ENCODE peak calls at places on chromosomes 1 and 21, in six cellular contexts. U is left ventricle myocardium inferior, T is colonic mucosa, I is cardiac muscle cell, B is kidney, P is astrocyte. G is an unnamed sample. For H3K36me3 and H3K4me1, the result is how much of the 10 kb centered on the place peaks cover.

GRCh38 chr1:59359325-59359724 is 62.4 kb downstream of the FGGY start:
- DNase-seq in T (no peak), P (no peak), B (no peak), I (no peak), U (no peak), G (no peak)

GRCh38 chr1:42456754-42457089 is 379 bp downstream of the PPCS start:
- DNase-seq in B (peak), U (no peak), I (no peak), T (peak), P (peak), G (peak)

GRCh38 chr21:26267389-26267788 is 96.8 kb upstream of the APP start:
- DNase-seq in I (no peak), P (no peak), T (no peak), U (no peak), B (no peak), G (no peak)

GRCh38 chr1:31476891-31477846 is 64.2 kb downstream of the SERINC2 start:
- DNase-seq in T (no peak), U (no peak), B (no peak), I (no peak), P (no peak), G (no peak)

GRCh38 chr1:213779228-213779627 is 208.5 kb upstream of the PROX1 start:
- DNase-seq in P (no peak), B (no peak), U (no peak), I (no peak), T (peak), G (no peak)

GRCh38 chr1:45014403-45015028 is 2.5 kb downstream of the UROD start:
- DNase-seq in U (peak), I (peak), P (peak), B (peak), T (peak), G (peak)

GRCh38 chr1:74681001-74681400 is 7.4 kb upstream of the ERICH3 start:
- DNase-seq in U (no peak), I (no peak), P (no peak), T (no peak), B (no peak), G (no peak)

GRCh38 chr1:47934243-47934805 is 62.9 kb downstream of the TRABD2B start:
- DNase-seq in I (no peak), B (peak), T (peak), P (no peak), U (peak), G (no peak)

GRCh38 chr1:27348861-27349783 is 7.3 kb downstream of the SYTL1 start:
- DNase-seq in P (no peak), T (peak), U (no peak), I (peak), B (peak), G (peak)

GRCh38 chr1:27993241-27993640 is 33.5 kb downstream of the XKR8 start:
- DNase-seq in U (no peak), B (no peak), T (no peak), I (no peak), P (no peak), G (no peak)

GRCh38 chr1:109904105-109904817 is 6.4 kb upstream of the CSF1 start:
- DNase-seq in B (no peak), I (no peak), U (no peak), T (no peak), P (peak), G (no peak)

GRCh38 chr1:41390573-41390972 is 29.3 kb downstream of the FOXO6 start:
- DNase-seq in I (no peak), U (no peak), B (no peak), P (no peak), T (no peak), G (no peak)

GRCh38 chr21:34133802-34134201 is 60.4 kb downstream of the MRPS6 start:
- DNase-seq in B (no peak), I (no peak), P (no peak), U (no peak), T (no peak), G (no peak)

GRCh38 chr1:112954945-112955677 is 885 bp downstream of the SLC16A1 start:
- DNase-seq in B (peak), U (peak), T (peak), P (peak), I (peak), G (peak)

GRCh38 chr1:91885716-91886506 is at the start of gene TGFBR3:
- DNase-seq in B (peak), I (peak), P (peak), T (peak), U (peak), G (no peak)
- H3K27ac ChIP-seq in B (peak), I (peak), P (peak), T (peak), U (peak), G (no peak)

GRCh38 chr21:44856131-44856530 is 17.4 kb downstream of the PTTG1IP start:
- DNase-seq in T (no peak), I (no peak), P (no peak), B (peak), U (no peak), G (no peak)
- H3K36me3 ChIP-seq in T (under half), I (under half), P (under half), B (under half), U (half or more), G (under half)

GRCh38 chr1:201226178-201226514 is 35.5 kb downstream of the IGFN1 start:
- DNase-seq in P (no peak), B (peak), I (no peak), U (no peak), T (no peak), G (no peak)
- H3K4me1 ChIP-seq in P (under half), B (under half), I (under half), U (under half), T (under half), G (under half)

GRCh38 chr1:198291924-198292323 is 135.1 kb downstream of the NEK7 start:
- DNase-seq in I (no peak), T (no peak), B (no peak), P (no peak), U (no peak), G (no peak)

GRCh38 chr1:198295186-198295585 is 138.4 kb downstream of the NEK7 start:
- DNase-seq in P (no peak), B (no peak), U (no peak), T (no peak), I (no peak), G (no peak)

GRCh38 chr1:198290089-198290683 is 133.4 kb downstream of the NEK7 start:
- DNase-seq in P (no peak), U (no peak), I (no peak), T (no peak), B (no peak), G (no peak)

GRCh38 chr1:198287916-198288315 is 131.1 kb downstream of the NEK7 start:
- DNase-seq in I (no peak), B (no peak), T (no peak), U (no peak), P (no peak), G (no peak)

DNA sequence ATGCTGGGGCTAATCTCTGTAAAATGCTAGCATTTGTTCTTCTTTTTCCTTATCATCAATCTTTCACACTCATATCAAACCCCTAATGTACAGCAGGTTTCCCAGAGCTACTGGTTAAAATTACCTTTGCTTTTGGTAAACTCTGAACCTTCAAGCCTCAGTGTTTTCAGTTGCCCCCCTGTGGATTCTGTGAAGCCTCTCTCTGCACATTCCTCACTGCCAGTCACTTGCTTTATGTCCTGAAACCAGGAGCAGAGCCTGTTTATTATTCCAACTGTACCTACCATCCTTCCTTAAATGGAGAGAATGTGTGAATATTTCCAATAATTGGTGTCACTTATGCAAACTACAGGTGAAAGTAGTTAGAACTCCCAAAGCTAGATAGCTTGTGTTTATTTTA is 134.2 kb downstream of the NEK7 start:
- DNase-seq in T (no peak), B (no peak), U (no peak), P (no peak), I (peak), G (no peak)
- H3K27ac ChIP-seq in T (no peak), B (no peak), U (no peak), P (no peak), I (peak), G (no peak)

GRCh38 chr21:32322103-32322502 is 23.4 kb downstream of the MRAP start:
- DNase-seq in U (no peak), T (no peak), I (no peak), B (no peak), P (no peak), G (no peak)

GRCh38 chr21:32320726-32321125 is 22.1 kb downstream of the MRAP start:
- DNase-seq in T (no peak), P (no peak), U (no peak), I (no peak), B (no peak), G (no peak)

GRCh38 chr21:32321480-32321879 is 22.8 kb downstream of the MRAP start:
- DNase-seq in U (no peak), B (no peak), P (no peak), I (no peak), T (no peak), G (no peak)

GRCh38 chr21:32319012-32319411 is 20.4 kb downstream of the MRAP start:
- DNase-seq in T (no peak), P (no peak), B (no peak), U (no peak), I (no peak), G (no peak)

GRCh38 chr21:32320059-32320458 is 21.4 kb downstream of the MRAP start:
- DNase-seq in T (no peak), P (no peak), B (no peak), U (no peak), I (no peak), G (no peak)
- H3K36me3 ChIP-seq in T (under half), P (half or more), B (half or more), U (half or more), I (half or more), G (under half)

GRCh38 chr1:53326088-53326597 is 1.7 kb downstream of the LRP8 start:
- DNase-seq in P (peak), I (peak), T (peak), B (peak), U (peak), G (peak)

GRCh38 chr1:53328009-53328489 is at the start of gene LRP8:
- DNase-seq in P (peak), I (peak), T (peak), B (peak), U (peak), G (peak)

GRCh38 chr1:53328490-53329182 is 766 bp upstream of the LRP8 start:
- DNase-seq in U (no peak), P (no peak), B (peak), I (no peak), T (no peak), G (peak)

GRCh38 chr1:53326598-53327182 is 1.2 kb downstream of the LRP8 start:
- DNase-seq in U (no peak), B (peak), T (peak), P (peak), I (peak), G (no peak)

DNA sequence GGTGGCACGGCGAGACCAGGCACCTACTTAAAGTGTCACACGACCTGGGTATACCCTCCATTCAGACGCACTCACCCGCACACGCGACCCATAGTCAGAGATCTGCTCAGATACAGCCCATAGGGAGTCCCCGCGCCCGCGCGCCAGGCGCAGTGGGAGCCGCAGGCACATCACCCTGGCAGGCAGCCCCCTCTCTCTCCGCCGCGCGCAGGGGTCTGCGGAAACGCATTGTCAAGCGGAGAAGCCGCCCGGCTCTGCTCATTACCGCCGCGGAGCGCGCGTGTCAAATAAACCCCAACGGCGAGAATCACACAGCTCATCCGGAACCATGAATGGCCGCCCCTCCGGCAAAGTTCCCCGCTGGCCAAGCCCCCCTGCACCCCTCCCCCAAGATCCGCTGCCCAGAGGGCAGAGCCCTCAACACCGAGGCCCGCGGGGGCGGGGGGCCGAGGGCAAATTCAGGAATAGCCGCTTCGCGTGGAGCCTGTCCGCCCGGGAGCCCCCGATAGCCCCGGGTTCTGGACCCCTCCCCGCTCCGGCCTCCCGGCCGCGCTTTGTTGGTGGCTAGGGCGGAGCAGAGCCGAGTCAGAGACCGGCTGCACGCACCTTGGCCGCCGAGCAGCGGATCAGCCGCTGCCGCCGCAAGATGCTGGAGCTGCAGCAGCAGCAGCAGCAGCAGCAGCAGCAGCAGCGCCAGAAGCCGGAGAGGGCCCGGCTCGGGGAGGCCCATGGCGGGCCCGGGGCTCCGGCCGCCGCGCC is 508 bp downstream of the LRP8 start:
- DNase-seq in B (peak), U (no peak), I (peak), P (peak), T (peak), G (peak)
- H3K4me1 ChIP-seq in B (under half), U (under half), I (under half), P (under half), T (under half), G (under half)